ENCODE peak calls at places on chromosomes 16 and 17, in eight cellular contexts. X is astrocyte of the hippocampus, T is dorsolateral prefrontal cortex, S is EL, Y is A549, U is posterior vena cava, A is MV-4-11, P is NCI-H460. C is an unnamed sample.
A peak's percentile ranks its signal among the peaks of the same experiment; 100 is the strongest.

GRCh38 chr17:27579897-27580321 is 51.1 kb upstream of the LGALS9 start:
- DNase-seq in X (no peak), T (no peak), S (no peak), Y (no peak), U (no peak), A (no peak), P (no peak), C (no peak)

GRCh38 chr17:5237541-5238016 is 2.9 kb upstream of the SCIMP start:
- DNase-seq in X (peak; percentile 44), T (no peak), S (peak; percentile 72), Y (peak; percentile 77), U (peak; percentile 76), A (peak; percentile 82), P (peak; percentile 63), C (peak; percentile 56)

GRCh38 chr16:23119570-23119969 is 29.7 kb downstream of the USP31 start:
- DNase-seq in X (peak; percentile 31), T (no peak), S (peak; percentile 23), Y (no peak), U (no peak), A (no peak), P (no peak), C (peak; percentile 26)

GRCh38 chr17:77800832-77801231 is 157.7 kb upstream of the TNRC6C start:
- DNase-seq in X (no peak), T (no peak), S (no peak), Y (no peak), U (peak; percentile 60), A (no peak), P (no peak), C (no peak)

GRCh38 chr17:64074704-64075484 is 54.5 kb upstream of the ICAM2 start:
- DNase-seq in X (peak; percentile 36), T (no peak), S (peak; percentile 68), Y (peak; percentile 66), U (no peak), A (peak; percentile 79), P (no peak), C (no peak)

GRCh38 chr17:38605852-38606645 is at the start of gene SRCIN1:
- DNase-seq in X (peak; percentile 63), T (peak; percentile 74), S (peak; percentile 46), Y (peak; percentile 70), U (no peak), A (peak; percentile 40), P (peak; percentile 54), C (no peak)

GRCh38 chr16:87582221-87582965 is 19.9 kb upstream of the JPH3 start:
- DNase-seq in X (peak; percentile 85), T (no peak), S (peak; percentile 75), Y (no peak), U (peak; percentile 91), A (no peak), P (peak; percentile 31), C (peak; percentile 87)

GRCh38 chr17:45030733-45031132 is 20.7 kb downstream of the DCAKD start:
- DNase-seq in X (no peak), T (no peak), S (no peak), Y (no peak), U (no peak), A (no peak), P (no peak), C (no peak)

GRCh38 chr16:15443753-15444152 is 9.4 kb downstream of the BMERB1 start:
- DNase-seq in X (no peak), T (no peak), S (no peak), Y (no peak), U (no peak), A (no peak), P (no peak), C (no peak)

GRCh38 chr17:78817123-78817522 is 23.5 kb downstream of the USP36 start:
- DNase-seq in X (no peak), T (no peak), S (no peak), Y (no peak), U (no peak), A (no peak), P (no peak), C (no peak)

GRCh38 chr17:57727776-57728175 is 17.3 kb downstream of the CCDC182 start:
- DNase-seq in X (no peak), T (no peak), S (no peak), Y (no peak), U (no peak), A (no peak), P (no peak), C (peak; percentile 67)

GRCh38 chr17:40903129-40903847 is 18.2 kb upstream of the KRT20 start:
- DNase-seq in X (no peak), T (no peak), S (peak; percentile 91), Y (peak; percentile 94), U (no peak), A (peak; percentile 81), P (no peak), C (no peak)

GRCh38 chr16:11658896-11659708 is 9.2 kb upstream of the SNN start:
- DNase-seq in X (peak; percentile 37), T (no peak), S (no peak), Y (no peak), U (no peak), A (no peak), P (no peak), C (no peak)

GRCh38 chr17:77298811-77299210 is 158.0 kb downstream of the SEC14L1 start:
- DNase-seq in X (no peak), T (no peak), S (no peak), Y (no peak), U (no peak), A (no peak), P (no peak), C (no peak)

GRCh38 chr16:49651980-49652379 is 203.9 kb downstream of the ZNF423 start:
- DNase-seq in X (no peak), T (no peak), S (no peak), Y (no peak), U (no peak), A (no peak), P (no peak), C (no peak)

C was measured in myocyte.